ENCODE peak calls at places on chromosomes 1 and 21, in five cellular contexts. X is H1, O is mesenchymal stem cell, C is IMR-90, T is H9. P is an unnamed sample.

GRCh38 chr1:1758692-1759455 is 19.4 kb downstream of the NADK start:
- DNase-seq in C (no peak), O (no peak), T (no peak), X (no peak), P (no peak)

GRCh38 chr21:44556879-44557278 is 1.7 kb downstream of the KRTAP10-3 start:
- DNase-seq in X (no peak), C (no peak), O (no peak), T (no peak), P (no peak)

GRCh38 chr1:35642472-35642955 is 1.2 kb upstream of the PSMB2 start:
- DNase-seq in T (peak; percentile 34), C (no peak), X (no peak), O (no peak), P (no peak)

GRCh38 chr1:218392717-218393116 is 47.6 kb downstream of the TGFB2 start:
- DNase-seq in O (no peak), T (no peak), X (no peak), C (no peak), P (no peak)

GRCh38 chr1:80217377-80217986 is 1211.0 kb upstream of the ADGRL4 start:
- DNase-seq in C (peak; percentile 71), T (no peak), X (no peak), O (peak; percentile 74), P (peak; percentile 5)

GRCh38 chr1:205451202-205451601 is 4.6 kb downstream of the BLACAT1 start:
- DNase-seq in C (no peak), O (no peak), T (peak; percentile 77), X (no peak), P (no peak)

GRCh38 chr1:37509181-37509580 is 5.4 kb downstream of the MEAF6 start:
- DNase-seq in O (peak; percentile 49), T (no peak), C (peak; percentile 51), X (no peak), P (no peak)

GRCh38 chr1:226047495-226047894 is 15.0 kb upstream of the H3-3A start:
- DNase-seq in T (no peak), X (no peak), O (no peak), C (peak; percentile 61), P (no peak)

GRCh38 chr1:33342041-33342723 is 21.3 kb upstream of the A3GALT2 start:
- DNase-seq in T (peak; percentile 67), X (peak; percentile 77), O (peak; percentile 98), C (peak; percentile 99), P (peak; percentile 77)

GRCh38 chr1:46065405-46065804 is 67.0 kb downstream of the PIK3R3 start:
- DNase-seq in T (no peak), O (no peak), X (no peak), C (no peak), P (no peak)

GRCh38 chr1:169989246-169989645 is 85.2 kb downstream of the KIFAP3 start:
- DNase-seq in X (no peak), C (no peak), T (no peak), O (no peak), P (no peak)

GRCh38 chr1:246208120-246208519 is 299.0 kb downstream of the SMYD3 start:
- DNase-seq in X (no peak), C (peak; percentile 74), O (no peak), T (no peak), P (no peak)

GRCh38 chr1:107777664-107778047 is 187.3 kb downstream of the VAV3 start:
- DNase-seq in X (no peak), C (no peak), O (no peak), T (no peak), P (no peak)

GRCh38 chr1:147719029-147719703 is 41.2 kb downstream of the GJA5 start:
- DNase-seq in C (no peak), X (no peak), O (no peak), T (no peak), P (no peak)

GRCh38 chr1:44405804-44406743 is 1.0 kb downstream of the RNF220 start:
- DNase-seq in O (peak; percentile 32), T (peak; percentile 54), C (no peak), X (no peak), P (no peak)

GRCh38 chr21:25708467-25709065 is 26.1 kb downstream of the ATP5PF start:
- DNase-seq in O (peak; percentile 52), T (no peak), C (peak; percentile 56), X (no peak), P (peak; percentile 38)

GRCh38 chr1:17176306-17177061 is 28.4 kb upstream of the PADI1 start:
- DNase-seq in X (no peak), C (no peak), O (no peak), T (no peak), P (no peak)

GRCh38 chr21:43613755-43614638 is 45.3 kb downstream of the HSF2BP start:
- DNase-seq in O (peak; percentile 53), X (no peak), T (no peak), C (peak; percentile 82), P (no peak)

GRCh38 chr1:48619529-48619928 is 147.5 kb upstream of the SPATA6 start:
- DNase-seq in C (peak; percentile 3), T (peak; percentile 84), O (no peak), X (peak; percentile 46), P (no peak)

GRCh38 chr1:200659269-200659668 is 10.4 kb downstream of the DDX59 start:
- DNase-seq in O (no peak), X (peak; percentile 31), T (peak; percentile 46), C (peak; percentile 32), P (no peak)

GRCh38 chr1:200658037-200658808 is 11.5 kb downstream of the DDX59 start:
- DNase-seq in T (no peak), O (no peak), C (no peak), X (no peak), P (no peak)

GRCh38 chr1:200653022-200653462 is 16.7 kb downstream of the DDX59 start:
- DNase-seq in X (no peak), T (no peak), C (no peak), O (no peak), P (no peak)

DNA sequence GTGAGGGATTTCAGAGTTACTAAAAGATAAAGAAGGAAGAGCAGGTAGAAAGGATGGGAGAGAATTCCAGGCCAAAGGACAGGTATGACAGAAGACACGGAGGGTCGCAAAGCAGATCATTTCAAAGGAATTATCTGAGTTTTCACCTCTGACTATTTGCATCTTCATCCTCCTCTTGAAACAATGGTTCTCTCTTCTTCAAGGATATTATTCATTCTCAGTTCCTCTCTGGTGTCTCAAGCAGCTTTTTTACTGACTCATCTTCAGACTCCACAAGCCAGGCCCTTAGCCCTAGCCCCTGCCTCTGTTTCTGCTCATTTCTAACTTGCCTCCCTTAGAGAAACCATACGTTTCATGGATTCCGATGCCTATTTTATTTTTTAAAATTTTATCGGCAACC is 15.0 kb downstream of the DDX59 start:
- DNase-seq in X (no peak), C (peak; percentile 29), O (no peak), T (no peak), P (no peak)
- H3K14ac ChIP-seq in X (no peak overlapping the region), C (no peak overlapping the region), O (no peak overlapping the region), T (no peak overlapping the region), P (no peak overlapping the region)

GRCh38 chr1:20093303-20093702 is 23.3 kb downstream of the PLA2G5 start:
- DNase-seq in T (no peak), X (no peak), O (no peak), C (no peak), P (no peak)

GRCh38 chr1:20096840-20097447 is 22.4 kb downstream of the PLA2G2D start:
- DNase-seq in C (no peak), T (no peak), X (no peak), O (no peak), P (no peak)

GRCh38 chr1:20093940-20094391 is 24.0 kb downstream of the PLA2G5 start:
- DNase-seq in T (no peak), C (no peak), X (no peak), O (no peak), P (no peak)

GRCh38 chr1:20099533-20099932 is 19.8 kb downstream of the PLA2G2D start:
- DNase-seq in O (no peak), C (no peak), X (no peak), T (no peak), P (no peak)

GRCh38 chr1:20095564-20096434 is 23.5 kb downstream of the PLA2G2D start:
- DNase-seq in C (no peak), O (no peak), T (no peak), X (no peak), P (no peak)
- H2BK120ac ChIP-seq in C (no peak overlapping the region), O (no peak overlapping the region), T (no peak overlapping the region), X (no peak overlapping the region), P (no peak overlapping the region)

GRCh38 chr1:89199515-89199914 is 773 bp upstream of the GBP4 start:
- DNase-seq in X (no peak), C (no peak), T (no peak), O (no peak), P (no peak)

GRCh38 chr1:89198081-89198480 is 661 bp downstream of the GBP4 start:
- DNase-seq in T (no peak), O (no peak), C (no peak), X (no peak), P (no peak)

GRCh38 chr1:89200668-89201488 is 2.1 kb upstream of the GBP4 start:
- DNase-seq in O (no peak), X (no peak), T (no peak), C (no peak), P (no peak)

GRCh38 chr1:89201489-89201794 is 2.7 kb upstream of the GBP4 start:
- DNase-seq in C (no peak), O (no peak), X (no peak), T (no peak), P (no peak)

DNA sequence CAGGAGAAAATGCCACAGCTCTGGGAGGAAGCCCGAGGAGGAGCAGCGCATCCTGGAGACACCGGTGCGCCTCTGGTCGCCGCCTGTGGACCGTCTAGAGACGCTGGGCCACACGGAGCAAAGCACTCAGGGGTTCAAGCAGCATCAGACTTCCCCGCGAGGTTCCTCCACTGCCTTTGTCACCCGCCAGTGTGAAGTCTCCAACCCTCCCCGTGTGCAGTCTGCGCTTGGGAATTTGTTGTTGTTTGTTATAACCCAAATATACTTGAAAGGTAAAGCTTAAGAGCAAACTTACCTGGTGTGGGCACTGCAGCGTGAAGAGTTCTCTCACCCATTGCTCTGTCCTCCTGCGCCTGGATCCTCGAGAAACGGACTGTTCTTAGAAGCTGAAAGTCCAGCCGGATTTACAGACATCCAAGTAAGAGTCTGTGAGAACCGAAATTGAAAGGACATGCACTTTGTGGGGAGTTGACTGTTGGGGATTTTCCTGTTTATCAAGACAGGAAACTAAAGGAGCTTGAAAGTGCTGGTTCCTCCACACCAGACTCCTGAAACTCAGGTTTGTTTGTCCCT is at the start of gene GBP4:
- DNase-seq in X (no peak), T (peak; percentile 29), O (peak; percentile 56), C (peak; percentile 3), P (no peak)
- H2BK15ac ChIP-seq in X (no peak within 1 kb of the TSS), T (no peak within 1 kb of the TSS), O (no peak within 1 kb of the TSS), C (no peak within 1 kb of the TSS), P (no peak within 1 kb of the TSS)

DNA sequence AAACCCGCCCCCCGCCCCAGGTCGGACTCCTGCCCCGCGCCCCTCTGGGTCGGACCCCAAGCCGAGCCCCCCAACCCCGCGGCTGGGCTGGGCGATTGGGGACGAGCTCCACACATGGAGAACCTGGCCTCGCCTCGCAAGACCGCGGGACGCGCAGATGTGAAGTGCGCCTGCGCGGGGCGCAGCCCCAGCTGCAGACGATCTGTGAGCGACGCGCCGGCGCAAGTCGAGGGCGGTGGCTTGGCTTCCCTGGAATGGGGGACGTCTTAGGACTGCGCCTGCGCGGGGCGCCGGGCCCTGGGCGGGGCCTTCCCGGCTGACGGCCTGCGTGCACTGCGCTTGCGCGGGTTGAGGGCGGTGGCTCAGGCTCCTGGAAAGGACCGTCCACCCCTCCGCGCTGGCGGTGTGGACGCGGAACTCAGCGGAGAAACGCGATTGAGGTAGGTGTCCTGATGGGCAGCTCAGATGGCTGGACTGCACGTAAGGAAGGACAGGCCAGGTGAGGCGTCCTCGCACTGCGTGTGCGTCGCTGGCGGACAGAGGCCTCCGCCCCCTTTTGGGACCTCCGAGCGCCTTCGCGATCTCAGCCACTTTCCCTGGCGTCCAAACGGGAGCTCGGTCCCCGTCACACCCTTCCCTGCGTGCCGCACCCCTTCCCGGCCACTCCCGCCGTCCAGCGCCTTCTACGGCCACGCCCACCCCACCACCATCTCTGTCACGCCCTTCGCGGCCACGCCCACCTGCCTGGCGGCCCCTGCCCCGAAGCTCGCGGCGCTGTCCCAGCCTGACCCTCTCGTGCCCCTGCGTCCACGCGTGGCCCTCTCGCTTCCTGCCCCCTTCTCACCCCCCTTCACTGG is at the start of gene PRMT2:
- DNase-seq in O (peak; percentile 96), X (peak; percentile 93), C (peak; percentile 96), T (peak; percentile 97), P (peak; percentile 97)
- H3K14ac ChIP-seq in O (no peak within 1 kb of the TSS), X (no peak within 1 kb of the TSS), C (peak within 1 kb of the TSS; percentile 100), T (peak within 1 kb of the TSS; percentile 51), P (peak within 1 kb of the TSS; percentile 94)

P was measured in neuronal stem cell.